ENCODE peak calls at places on chromosomes 5 and 9, in ten cellular contexts. V is spleen, K is foreskin fibroblast, I is gastrocnemius medialis, T is HepG2, Z is bronchial epithelial cell, H is cardiac fibroblast, P is heart right ventricle, J is tibial artery, G is coronary artery. E is an unnamed sample.

GRCh38 chr9:79357185-79357584 is 214.6 kb upstream of the TLE4 start:
- DNase-seq in Z (no peak), K (no peak), I (no peak), J (no peak), T (no peak), V (no peak), P (no peak), G (no peak), H (no peak), E (no peak)

GRCh38 chr9:8205580-8205979 is 406.0 kb upstream of the DMAC1 start:
- DNase-seq in T (no peak), Z (no peak), P (no peak), J (no peak), I (no peak), G (no peak), V (no peak), K (no peak), H (no peak), E (peak)

GRCh38 chr9:30997291-30997690 is 1387.2 kb upstream of the ACO1 start:
- DNase-seq in P (no peak), T (no peak), G (no peak), I (no peak), Z (no peak), K (no peak), J (no peak), H (no peak), V (no peak), E (no peak)

GRCh38 chr5:131377785-131378325 is 114.0 kb downstream of the CDC42SE2 start:
- DNase-seq in V (no peak), T (no peak), G (no peak), I (no peak), P (no peak), K (peak), J (no peak), H (peak), Z (peak), E (no peak)

GRCh38 chr5:181188700-181189362 is 16.2 kb downstream of the TRIM7 start:
- DNase-seq in T (peak), K (peak), H (peak), P (peak), I (peak), J (peak), G (peak), V (peak), Z (peak), E (peak)

GRCh38 chr5:73215891-73216610 is 43.1 kb downstream of the TMEM174 start:
- DNase-seq in T (peak), Z (peak), J (peak), I (peak), H (peak), G (no peak), V (peak), K (peak), P (peak), E (peak)

GRCh38 chr9:130499804-130500263 is 55.1 kb downstream of the ASS1 start:
- DNase-seq in T (peak), K (no peak), V (no peak), H (no peak), J (no peak), P (no peak), Z (peak), I (no peak), G (no peak), E (no peak)

GRCh38 chr5:90947667-90948066 is 389.1 kb downstream of the ADGRV1 start:
- DNase-seq in Z (no peak), H (no peak), T (no peak), P (no peak), G (no peak), I (no peak), V (no peak), K (no peak), J (no peak), E (no peak)

GRCh38 chr5:146995878-146996277 is 117.3 kb upstream of the PPP2R2B start:
- DNase-seq in G (no peak), T (no peak), K (no peak), Z (peak), H (no peak), J (no peak), I (no peak), V (no peak), P (no peak), E (no peak)

GRCh38 chr9:83267741-83268140 is 204.8 kb upstream of the RASEF start:
- DNase-seq in K (no peak), I (no peak), J (no peak), V (no peak), G (no peak), H (no peak), T (no peak), Z (no peak), P (no peak), E (no peak)

GRCh38 chr9:6788175-6789016 is 30.6 kb downstream of the KDM4C start:
- DNase-seq in J (no peak), G (no peak), T (peak), I (no peak), H (peak), K (peak), P (no peak), Z (peak), V (no peak), E (peak)

GRCh38 chr5:168670881-168671575 is 91.9 kb upstream of the PANK3 start:
- DNase-seq in H (no peak), Z (no peak), I (no peak), G (no peak), P (no peak), V (peak), T (no peak), K (no peak), J (peak), E (no peak)

GRCh38 chr9:129752915-129753724 is at the start of gene PTGES:
- DNase-seq in V (peak), K (peak), Z (peak), G (no peak), I (peak), H (peak), P (peak), T (no peak), J (peak), E (peak)

GRCh38 chr9:78209127-78209526 is 26.7 kb upstream of the CEP78 start:
- DNase-seq in V (no peak), K (no peak), I (no peak), P (no peak), H (no peak), G (no peak), Z (no peak), J (no peak), T (no peak), E (no peak)

GRCh38 chr9:78213696-78214095 is 22.2 kb upstream of the CEP78 start:
- DNase-seq in I (no peak), P (no peak), H (peak), G (no peak), V (no peak), J (no peak), K (no peak), T (peak), Z (peak), E (peak)

GRCh38 chr9:78207319-78207718 is 28.6 kb upstream of the CEP78 start:
- DNase-seq in T (no peak), V (no peak), K (no peak), J (no peak), G (no peak), H (no peak), Z (peak), I (no peak), P (no peak), E (no peak)

GRCh38 chr9:78212868-78213267 is 23.0 kb upstream of the CEP78 start:
- DNase-seq in G (no peak), J (no peak), P (no peak), I (no peak), H (peak), V (no peak), T (no peak), K (no peak), Z (no peak), E (no peak)

DNA sequence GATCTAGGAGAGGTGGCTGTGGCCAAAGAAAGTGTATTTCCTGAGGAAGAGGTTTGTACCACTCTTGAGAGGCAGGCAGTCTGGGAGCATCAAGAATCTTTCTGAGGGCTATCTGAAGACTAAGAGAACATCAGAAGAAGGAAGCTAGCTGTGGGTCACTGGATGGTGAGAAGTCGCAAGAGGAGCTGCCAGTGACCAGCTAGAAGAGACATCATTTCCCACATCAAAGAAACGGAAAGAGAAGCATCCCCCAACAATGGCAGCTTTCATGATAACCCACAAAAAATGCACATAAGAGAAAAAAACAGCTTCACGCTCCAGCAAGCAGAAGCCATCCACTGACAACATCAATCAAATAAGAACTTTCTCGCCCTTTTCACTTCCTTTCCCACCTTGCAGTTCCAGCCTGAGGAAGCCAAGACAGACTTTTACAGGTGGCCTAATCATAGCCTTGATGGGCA is 25.0 kb upstream of the CEP78 start:
- DNase-seq in H (no peak), P (no peak), V (no peak), Z (no peak), J (no peak), T (no peak), K (no peak), I (no peak), G (no peak), E (no peak)
- H3K4me3 ChIP-seq in H (no peak), P (no peak), V (no peak), Z (no peak), J (no peak), T (no peak), K (no peak), I (no peak), G (no peak), E (no peak)

GRCh38 chr9:696332-697090 is 145.0 kb upstream of the DMRT1 start:
- DNase-seq in J (peak), K (peak), Z (peak), P (peak), I (peak), V (no peak), H (peak), T (peak), G (no peak), E (peak)
- H3K4me3 ChIP-seq in J (peak), K (no peak), Z (no peak), P (peak), I (peak), V (no peak), H (no peak), T (no peak), G (peak), E (no peak)

DNA sequence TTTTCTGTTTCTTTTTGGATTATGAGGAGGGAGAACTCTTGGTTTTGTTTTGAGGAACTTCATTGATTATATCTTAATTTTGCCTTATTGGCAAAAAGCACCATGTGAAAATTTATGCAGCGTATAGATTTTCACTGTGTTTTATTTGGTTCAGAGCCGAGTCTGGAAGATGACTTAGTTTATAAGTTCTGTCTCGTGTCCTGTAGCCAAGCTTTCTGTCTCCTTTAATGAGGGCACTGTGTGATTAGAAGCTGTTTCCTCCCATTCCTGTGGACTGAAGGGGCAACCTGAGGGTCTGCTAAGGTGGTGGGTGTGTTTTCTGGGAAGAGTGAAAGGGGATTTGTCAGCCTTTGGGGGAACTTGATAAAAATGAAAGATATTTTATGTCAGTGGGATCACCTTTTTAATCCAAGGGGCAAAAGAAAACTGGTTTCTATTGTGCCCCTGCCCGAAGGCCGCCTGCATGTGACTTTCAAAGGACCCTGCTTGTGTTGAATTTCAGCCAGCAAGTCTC is 262.1 kb downstream of the FANCC start:
- DNase-seq in G (no peak), H (no peak), P (no peak), I (no peak), K (no peak), Z (no peak), T (no peak), V (no peak), J (no peak), E (no peak)
- H3K4me3 ChIP-seq in G (peak), H (no peak), P (peak), I (peak), K (peak), Z (no peak), T (no peak), V (no peak), J (peak), E (no peak)

DNA sequence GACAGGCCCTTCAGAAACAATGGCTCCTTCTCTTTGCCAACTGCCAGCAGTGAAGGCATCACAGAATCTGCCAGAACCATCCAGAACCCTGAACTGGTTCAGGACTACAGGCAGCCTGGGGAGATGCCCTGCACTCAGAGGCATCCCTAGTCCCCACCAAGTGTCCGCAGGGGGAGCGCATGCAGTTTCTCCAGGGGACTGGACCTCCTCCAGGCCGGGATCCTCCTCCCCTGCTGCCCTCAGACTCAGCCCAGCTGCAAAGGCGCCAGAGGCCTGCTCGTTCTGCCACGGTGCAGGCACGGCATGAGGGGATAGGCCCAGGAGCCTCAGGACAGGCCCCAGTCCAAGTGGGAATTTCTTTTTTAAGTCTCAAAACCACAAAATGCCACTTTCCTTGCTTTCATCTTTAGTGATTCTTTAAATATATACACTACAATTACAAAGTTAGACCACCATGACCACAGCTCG is 72.0 kb downstream of the SEMA4D start:
- DNase-seq in K (no peak), I (no peak), J (no peak), G (no peak), H (no peak), P (no peak), Z (no peak), T (no peak), V (no peak), E (no peak)
- H3K4me3 ChIP-seq in K (no peak), I (no peak), J (no peak), G (no peak), H (no peak), P (no peak), Z (no peak), T (no peak), V (no peak), E (no peak)

DNA sequence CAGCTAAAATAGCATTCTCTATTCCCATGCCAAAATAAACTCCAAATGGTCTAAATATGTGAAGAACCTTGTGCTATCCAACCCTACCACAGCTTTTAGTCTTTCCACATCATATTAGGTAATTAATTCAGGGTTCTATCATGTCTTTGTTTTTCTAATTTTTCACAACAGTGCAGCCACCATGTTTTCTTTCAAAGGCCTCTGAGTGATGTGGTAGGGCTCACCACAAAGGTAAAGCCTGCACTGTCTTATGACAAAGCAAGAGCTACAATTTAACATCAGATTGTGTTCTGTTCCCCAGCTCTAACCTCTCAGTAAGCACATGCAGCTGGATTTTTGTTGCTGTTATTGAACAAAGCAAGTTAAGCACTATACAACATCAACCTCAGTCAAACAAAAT is 52.4 kb downstream of the MEF2C start:
- DNase-seq in H (no peak), V (no peak), J (no peak), T (no peak), I (no peak), K (no peak), Z (no peak), P (no peak), G (no peak), E (peak)
- H3K4me3 ChIP-seq in H (no peak), V (no peak), J (no peak), T (no peak), I (no peak), K (no peak), Z (no peak), P (peak), G (peak), E (no peak)

GRCh38 chr5:139670369-139671095 is 22.4 kb downstream of the CXXC5 start:
- DNase-seq in H (no peak), J (no peak), Z (peak), V (peak), T (peak), G (no peak), P (no peak), I (peak), K (no peak), E (no peak)
- H3K4me3 ChIP-seq in H (no peak), J (no peak), Z (no peak), V (no peak), T (peak), G (peak), P (peak), I (peak), K (no peak), E (no peak)

GRCh38 chr5:67194169-67194568 is 2.4 kb downstream of the CD180 start:
- DNase-seq in T (no peak), H (no peak), Z (no peak), K (no peak), P (no peak), V (no peak), J (no peak), I (no peak), G (no peak), E (no peak)

GRCh38 chr5:67197536-67197935 is 937 bp upstream of the CD180 start:
- DNase-seq in K (no peak), T (no peak), G (no peak), V (no peak), P (no peak), J (no peak), Z (no peak), H (no peak), I (no peak), E (no peak)

GRCh38 chr5:67196537-67197059 is at the start of gene CD180:
- DNase-seq in G (no peak), H (peak), I (peak), P (peak), T (no peak), Z (no peak), V (no peak), J (no peak), K (no peak), E (peak)

GRCh38 chr5:67193479-67193878 is 3.1 kb downstream of the CD180 start:
- DNase-seq in J (no peak), G (no peak), V (no peak), H (no peak), K (no peak), I (no peak), Z (no peak), T (no peak), P (no peak), E (peak)

GRCh38 chr5:67195406-67196275 is 958 bp downstream of the CD180 start:
- DNase-seq in T (no peak), G (no peak), Z (no peak), V (no peak), P (no peak), K (no peak), J (no peak), I (no peak), H (no peak), E (no peak)
- H3K4me3 ChIP-seq in T (no peak), G (peak), Z (no peak), V (peak), P (no peak), K (no peak), J (no peak), I (no peak), H (no peak), E (no peak)

GRCh38 chr9:91361294-91362201 is at the start of gene AUH:
- DNase-seq in Z (peak), H (peak), G (peak), T (peak), I (peak), K (peak), P (peak), J (peak), V (peak), E (peak)

GRCh38 chr9:91359734-91360470 is 1.8 kb downstream of the AUH start:
- DNase-seq in Z (peak), G (no peak), I (no peak), V (no peak), K (no peak), J (no peak), T (no peak), P (no peak), H (no peak), E (peak)

GRCh38 chr9:91364005-91364404 is 2.3 kb upstream of the AUH start:
- DNase-seq in G (no peak), J (no peak), H (no peak), I (no peak), T (no peak), P (no peak), K (no peak), V (no peak), Z (no peak), E (no peak)

GRCh38 chr9:91360551-91361293 is 996 bp downstream of the AUH start:
- DNase-seq in H (no peak), Z (no peak), T (no peak), G (no peak), J (no peak), V (no peak), K (no peak), P (no peak), I (no peak), E (peak)

GRCh38 chr9:91362212-91362611 is 494 bp upstream of the AUH start:
- DNase-seq in H (no peak), K (no peak), P (no peak), Z (no peak), T (no peak), G (no peak), V (peak), I (no peak), J (no peak), E (no peak)
- H3K4me3 ChIP-seq in H (no peak), K (peak), P (peak), Z (peak), T (peak), G (peak), V (peak), I (peak), J (peak), E (peak)

GRCh38 chr5:76065258-76065657 is 17.9 kb upstream of the SV2C start:
- DNase-seq in I (no peak), J (no peak), Z (no peak), P (no peak), T (no peak), G (no peak), V (no peak), K (no peak), H (no peak), E (no peak)

DNA sequence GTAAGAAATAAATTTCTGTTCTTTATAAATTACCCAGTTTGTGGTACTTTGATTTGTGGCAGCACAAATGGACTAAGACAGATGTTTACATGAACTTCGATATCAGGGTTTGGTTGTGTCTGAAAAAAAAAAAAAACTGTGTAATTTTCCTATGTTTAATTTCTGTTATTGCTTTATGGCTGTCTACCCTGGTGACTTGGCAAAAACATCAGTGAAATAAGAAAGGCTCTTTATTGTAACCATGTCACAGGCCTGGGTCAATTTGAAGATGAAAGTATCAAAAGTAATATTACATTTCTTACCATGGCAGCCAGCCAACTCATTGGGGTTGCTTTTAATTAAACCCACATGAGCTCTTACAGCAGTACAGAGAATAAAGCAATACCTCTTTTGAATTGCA is 20.7 kb upstream of the SV2C start:
- DNase-seq in J (no peak), G (no peak), I (no peak), Z (no peak), V (no peak), K (no peak), T (no peak), P (no peak), H (no peak), E (no peak)
- H3K4me3 ChIP-seq in J (no peak), G (no peak), I (no peak), Z (no peak), V (no peak), K (no peak), T (no peak), P (no peak), H (no peak), E (no peak)

DNA sequence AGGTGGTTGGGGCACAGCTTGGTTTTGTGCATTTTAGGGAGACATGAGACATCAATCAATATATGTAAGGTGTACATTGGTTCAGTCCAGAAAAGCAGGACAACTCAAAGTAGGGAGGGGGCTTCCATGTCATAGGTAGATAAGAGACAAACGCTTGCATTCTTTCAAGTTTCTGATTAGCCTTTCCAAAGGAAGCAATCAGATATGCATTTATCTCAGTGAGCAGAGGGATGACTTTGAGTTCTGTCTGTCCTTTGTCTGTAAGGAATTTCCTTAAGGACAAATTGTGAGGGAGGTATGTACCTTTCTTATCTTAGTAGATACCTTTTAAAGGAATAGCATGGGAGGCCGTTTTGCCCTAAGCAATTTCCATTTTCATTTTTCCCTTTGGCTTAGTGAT is 63.3 kb downstream of the COL15A1 start:
- DNase-seq in T (no peak), I (no peak), V (no peak), Z (no peak), K (no peak), P (no peak), H (no peak), G (peak), J (no peak), E (no peak)
- H3K4me3 ChIP-seq in T (no peak), I (no peak), V (no peak), Z (no peak), K (no peak), P (no peak), H (no peak), G (no peak), J (no peak), E (no peak)

E was measured in fibroblast of the aortic adventitia.